ENCODE peak calls at places on chromosomes 5 and 9, in five cellular contexts. I, B, K, C and Y are unnamed samples.

GRCh38 chr5:142446131-142446959 is 121.5 kb upstream of the SPRY4 start:
- ATAC-seq in K (no peak), I (no peak), C (peak), B (peak), Y (no peak)

GRCh38 chr9:126788046-126788445 is 16.8 kb upstream of the ZBTB43 start:
- ATAC-seq in K (no peak), B (no peak), I (no peak), C (no peak), Y (no peak)

GRCh38 chr5:96015709-96016108 is 54.1 kb upstream of the ELL2 start:
- ATAC-seq in I (no peak), C (no peak), K (no peak), B (no peak), Y (no peak)

GRCh38 chr5:146337928-146338327 is 711 bp upstream of the POU4F3 start:
- ATAC-seq in B (no peak), C (no peak), I (no peak), K (no peak), Y (no peak)

GRCh38 chr9:89996717-89997116 is 391.9 kb downstream of the GADD45G start:
- ATAC-seq in C (no peak), I (no peak), B (no peak), K (no peak), Y (no peak)

GRCh38 chr9:123373447-123373923 is 17.5 kb downstream of the CRB2 start:
- ATAC-seq in I (no peak), K (no peak), B (no peak), C (no peak), Y (no peak)

GRCh38 chr5:150488519-150489357 is 19.2 kb upstream of the NDST1 start:
- ATAC-seq in K (no peak), I (no peak), C (peak), B (peak), Y (no peak)

GRCh38 chr5:154575869-154576806 is 98.1 kb upstream of the HAND1 start:
- ATAC-seq in I (no peak), C (no peak), K (no peak), B (no peak), Y (peak)

GRCh38 chr5:66742083-66742895 is 146.1 kb downstream of the MAST4 start:
- ATAC-seq in C (peak), B (peak), K (no peak), I (no peak), Y (no peak)

GRCh38 chr5:16844952-16845351 is 91.1 kb downstream of the MYO10 start:
- ATAC-seq in C (no peak), I (no peak), B (no peak), K (no peak), Y (no peak)

GRCh38 chr5:148912714-148913398 is 86.4 kb downstream of the ADRB2 start:
- ATAC-seq in B (no peak), K (no peak), C (no peak), I (no peak), Y (no peak)

GRCh38 chr5:135383803-135384495 is 15.1 kb downstream of the MACROH2A1 start:
- ATAC-seq in I (no peak), K (no peak), C (peak), B (no peak), Y (no peak)

GRCh38 chr9:89532478-89532877 is 34.6 kb upstream of the SEMA4D start:
- ATAC-seq in C (no peak), K (peak), I (peak), B (no peak), Y (no peak)

GRCh38 chr5:135493406-135494180 is 41.4 kb upstream of the TIFAB start:
- ATAC-seq in I (no peak), B (no peak), C (no peak), K (no peak), Y (no peak)

GRCh38 chr9:130328349-130328801 is 62.8 kb downstream of the HMCN2 start:
- ATAC-seq in C (peak), B (no peak), K (no peak), I (no peak), Y (no peak)

GRCh38 chr9:121455527-121456239 is 44.0 kb downstream of the GGTA1 start:
- ATAC-seq in I (peak), K (peak), C (no peak), B (no peak), Y (no peak)

GRCh38 chr5:120450910-120451309 is 13.2 kb upstream of the PRR16 start:
- ATAC-seq in K (no peak), I (no peak), C (no peak), B (no peak), Y (no peak)

GRCh38 chr9:114851301-114851700 is 45.5 kb upstream of the TNFSF15 start:
- ATAC-seq in C (no peak), K (no peak), B (no peak), I (no peak), Y (no peak)

GRCh38 chr5:59134770-59135169 is 551.9 kb downstream of the RAB3C start:
- ATAC-seq in B (no peak), K (no peak), C (no peak), I (no peak), Y (no peak)

GRCh38 chr9:126379661-126380365 is 53.2 kb downstream of the MVB12B start:
- ATAC-seq in B (no peak), C (no peak), K (no peak), I (no peak), Y (no peak)

GRCh38 chr5:62457071-62457470 is 44.5 kb downstream of the IPO11 start:
- ATAC-seq in K (no peak), I (no peak), C (no peak), B (no peak), Y (no peak)

GRCh38 chr5:151183451-151184245 is 26.1 kb upstream of the ANXA6 start:
- ATAC-seq in C (no peak), I (no peak), K (no peak), B (no peak), Y (no peak)

GRCh38 chr9:8428389-8428788 is 628.8 kb upstream of the DMAC1 start:
- ATAC-seq in I (peak), K (peak), B (no peak), C (no peak), Y (no peak)

GRCh38 chr9:32427111-32427873 is 42.8 kb downstream of the ACO1 start:
- ATAC-seq in C (no peak), I (no peak), B (peak), K (peak), Y (no peak)

GRCh38 chr9:105242062-105242461 is 2.4 kb upstream of the SLC44A1 start:
- ATAC-seq in K (no peak), I (no peak), B (no peak), C (no peak), Y (no peak)